ENCODE peak calls at places on chromosomes 7 and 10, in nine cellular contexts. X is A549, R is AG04449, U is breast epithelium, D is WERI-Rb-1, N is hepatocyte, V is cardiac muscle cell, E is psoas muscle, B is lower lobe of right lung. W is an unnamed sample.

GRCh38 chr10:58266826-58267712 is 625 bp downstream of the IPMK start:
- DNase-seq in X (peak; percentile 51), R (no peak), U (peak; percentile 54), D (peak; percentile 50), N (peak; percentile 53), V (peak; percentile 52), E (peak; percentile 81), B (peak; percentile 79), W (peak; percentile 86)

GRCh38 chr7:26684447-26684846 is 179.9 kb downstream of the SKAP2 start:
- DNase-seq in X (no peak), R (no peak), U (no peak), D (no peak), N (no peak), V (no peak), E (no peak), B (no peak), W (no peak)

GRCh38 chr10:86650151-86650550 is 4.2 kb upstream of the OPN4 start:
- DNase-seq in X (no peak), R (no peak), U (peak; percentile 24), D (no peak), N (no peak), V (no peak), E (no peak), B (no peak), W (no peak)

GRCh38 chr10:50552771-50553535 is 70.8 kb downstream of the SGMS1 start:
- DNase-seq in X (peak; percentile 30), R (no peak), U (no peak), D (peak; percentile 10), N (peak; percentile 53), V (no peak), E (no peak), B (no peak), W (no peak)

GRCh38 chr7:112076309-112076708 is 129.9 kb downstream of the DOCK4 start:
- DNase-seq in X (no peak), R (no peak), U (no peak), D (no peak), N (no peak), V (no peak), E (no peak), B (no peak), W (no peak)

GRCh38 chr7:158508802-158509385 is 78.7 kb downstream of the PTPRN2 start:
- DNase-seq in X (no peak), R (no peak), U (no peak), D (no peak), N (no peak), V (no peak), E (no peak), B (no peak), W (no peak)

GRCh38 chr10:47059606-47060311 is 148.5 kb downstream of the PTPN20 start:
- DNase-seq in X (no peak), R (no peak), U (no peak), D (no peak), N (no peak), V (no peak), E (no peak), B (no peak), W (peak; percentile 65)

GRCh38 chr7:13742719-13743640 is 246.5 kb downstream of the ETV1 start:
- DNase-seq in X (peak; percentile 45), R (no peak), U (no peak), D (peak; percentile 37), N (peak; percentile 61), V (peak; percentile 67), E (no peak), B (peak; percentile 35), W (no peak)

GRCh38 chr10:70551971-70552422 is 50.5 kb downstream of the PRF1 start:
- DNase-seq in X (no peak), R (peak; percentile 95), U (no peak), D (no peak), N (peak; percentile 77), V (peak; percentile 61), E (no peak), B (peak; percentile 79), W (peak; percentile 86)

GRCh38 chr10:34813626-34814227 is 1.4 kb downstream of the PARD3 start:
- DNase-seq in X (peak; percentile 29), R (no peak), U (no peak), D (no peak), N (peak; percentile 47), V (peak; percentile 60), E (no peak), B (no peak), W (no peak)

GRCh38 chr7:34217972-34218371 is 312.6 kb downstream of the BMPER start:
- DNase-seq in X (no peak), R (no peak), U (no peak), D (no peak), N (no peak), V (no peak), E (no peak), B (no peak), W (no peak)

GRCh38 chr10:45809829-45810228 is 37.5 kb downstream of the AGAP4 start:
- DNase-seq in X (peak; percentile 5), R (no peak), U (no peak), D (peak; percentile 49), N (no peak), V (no peak), E (no peak), B (no peak), W (no peak)

GRCh38 chr10:16949806-16950205 is 132.6 kb upstream of the RSU1 start:
- DNase-seq in X (no peak), R (no peak), U (no peak), D (no peak), N (no peak), V (no peak), E (no peak), B (no peak), W (no peak)

GRCh38 chr7:36084485-36085091 is 68.5 kb upstream of the EEPD1 start:
- DNase-seq in X (peak; percentile 72), R (no peak), U (no peak), D (peak; percentile 81), N (peak; percentile 70), V (peak; percentile 58), E (peak; percentile 76), B (no peak), W (peak; percentile 69)

GRCh38 chr7:140039071-140039470 is 23.7 kb downstream of the PARP12 start:
- DNase-seq in X (no peak), R (no peak), U (no peak), D (no peak), N (no peak), V (no peak), E (no peak), B (no peak), W (no peak)

GRCh38 chr7:141752634-141753033 is 11.3 kb upstream of the TAS2R3 start:
- DNase-seq in X (peak; percentile 32), R (no peak), U (no peak), D (no peak), N (no peak), V (peak; percentile 2), E (no peak), B (no peak), W (no peak)

DNA sequence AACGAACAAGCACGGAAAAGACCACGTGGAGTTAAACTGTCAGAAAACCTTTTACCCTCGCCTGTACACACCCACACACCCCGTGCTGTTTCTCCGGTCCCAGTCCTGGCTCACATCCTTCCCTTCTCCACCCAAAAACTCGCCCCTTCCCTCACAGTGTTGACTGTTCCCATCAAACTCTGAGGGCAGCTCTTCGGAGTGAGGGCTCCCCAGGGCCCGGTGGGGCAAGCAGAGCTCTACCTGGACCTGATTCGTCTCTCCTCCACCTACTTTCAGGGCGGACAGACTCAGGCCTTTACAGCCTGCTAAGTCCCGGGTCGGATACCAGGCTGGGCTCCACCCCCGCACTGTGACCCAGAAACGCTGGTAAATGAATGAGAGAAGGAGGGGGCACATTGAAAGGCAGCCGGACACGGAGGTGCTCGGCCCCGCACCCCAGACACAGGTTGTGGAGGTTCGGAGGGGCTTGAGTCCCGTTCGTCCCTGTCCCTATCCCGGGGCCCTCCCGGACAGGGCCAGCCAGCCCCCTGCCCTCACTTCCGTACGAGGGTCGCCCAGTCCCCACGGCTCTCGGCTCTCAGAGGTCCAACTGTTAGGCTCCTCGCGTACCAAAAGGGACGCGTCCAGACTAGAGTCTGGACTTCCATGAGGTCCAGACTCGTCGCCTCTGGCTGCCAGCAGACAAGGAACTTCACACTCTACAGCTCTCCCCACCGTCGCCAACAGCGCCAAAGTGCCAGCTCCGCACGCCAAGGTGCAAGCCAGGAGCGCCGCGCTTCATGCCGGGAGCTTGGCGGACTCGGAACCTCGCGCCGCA is 31.7 kb upstream of the ASL start:
- DNase-seq in X (no peak), R (no peak), U (peak; percentile 57), D (no peak), N (peak; percentile 69), V (peak; percentile 52), E (peak; percentile 83), B (peak; percentile 81), W (no peak)
- H3K4me3 ChIP-seq in X (no peak overlapping the region), R (peak overlapping the region; percentile 39), U (peak overlapping the region; percentile 40), D (no peak overlapping the region), N (peak overlapping the region; percentile 12), V (peak overlapping the region; percentile 23), E (peak overlapping the region; percentile 77), B (peak overlapping the region; percentile 54), W (peak overlapping the region; percentile 68)

GRCh38 chr10:97025613-97026242 is 160.0 kb downstream of the SLIT1 start:
- DNase-seq in X (peak; percentile 75), R (no peak), U (no peak), D (peak; percentile 56), N (peak; percentile 49), V (peak; percentile 73), E (peak; percentile 70), B (no peak), W (no peak)
- TF ChIP-seq CTCF in X (peak; percentile 62), R (peak; percentile 44), U (peak; percentile 57), D (peak; percentile 83), N (peak; percentile 51), V (peak; percentile 66), E (peak; percentile 75), B (peak; percentile 70), W (peak; percentile 59)

GRCh38 chr7:32428546-32428945 is 61.6 kb downstream of the LSM5 start:
- DNase-seq in X (no peak), R (no peak), U (no peak), D (peak; percentile 14), N (no peak), V (peak; percentile 14), E (no peak), B (no peak), W (no peak)

GRCh38 chr7:32427769-32428291 is 62.4 kb downstream of the LSM5 start:
- DNase-seq in X (peak; percentile 83), R (peak; percentile 12), U (peak; percentile 55), D (peak; percentile 77), N (peak; percentile 93), V (peak; percentile 95), E (peak; percentile 81), B (peak; percentile 75), W (no peak)
- H3K4me3 ChIP-seq in X (no peak overlapping the region), R (no peak overlapping the region), U (no peak overlapping the region), D (peak overlapping the region; percentile 76), N (no peak overlapping the region), V (peak overlapping the region; percentile 5), E (no peak overlapping the region), B (no peak overlapping the region), W (peak overlapping the region; percentile 11)

DNA sequence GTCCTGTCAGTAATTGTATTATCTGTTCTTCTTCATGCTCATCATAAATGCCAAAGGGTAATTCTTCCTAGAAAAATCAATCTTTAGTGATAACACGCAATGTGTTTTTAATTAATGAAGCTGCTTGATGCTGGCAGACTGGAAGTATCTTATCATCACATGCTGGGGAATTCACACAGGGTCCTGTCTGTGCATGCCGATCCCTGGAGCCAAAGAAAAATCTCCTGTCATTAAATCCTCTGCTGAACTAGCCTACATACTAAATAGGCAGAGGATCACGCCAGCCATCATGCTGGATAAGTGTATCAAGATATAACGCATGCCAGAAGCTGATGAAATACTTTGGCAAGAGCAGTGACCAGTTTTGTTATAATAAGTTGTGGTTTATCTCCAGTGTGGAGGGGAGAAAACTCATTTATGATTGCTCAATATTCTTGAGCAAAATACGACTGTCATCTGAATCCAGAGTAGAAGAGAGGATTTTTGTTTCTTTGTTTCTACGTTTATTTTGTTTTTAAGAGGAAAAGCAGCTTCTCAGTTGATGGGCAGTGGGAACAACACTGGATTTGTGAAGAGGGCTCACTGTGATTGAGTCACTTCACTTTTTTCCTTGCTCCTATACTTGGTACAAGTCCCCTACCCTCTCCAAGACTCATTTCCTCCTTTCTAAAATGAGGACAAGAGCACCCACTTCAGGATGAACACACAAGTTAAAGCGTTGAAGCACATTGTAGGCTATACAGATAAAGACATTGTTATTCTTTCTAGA is 649.1 kb downstream of the TNS3 start:
- DNase-seq in X (peak; percentile 11), R (peak; percentile 96), U (no peak), D (no peak), N (peak; percentile 55), V (no peak), E (no peak), B (no peak), W (no peak)
- TF ChIP-seq CTCF in X (no peak), R (peak; percentile 26), U (no peak), D (no peak), N (peak; percentile 30), V (peak; percentile 51), E (no peak), B (no peak), W (no peak)